ENCODE peak calls at places on chromosomes 16 and 17, in six cellular contexts. J, K, F, I, Y and T are unnamed samples.

GRCh38 chr17:82923366-82924113 is 83.7 kb upstream of the ZNF750 start:
- DNase-seq in J (no peak), K (no peak), F (no peak), I (no peak), Y (no peak), T (no peak)

GRCh38 chr17:2094891-2095535 is 40.1 kb downstream of the HIC1 start:
- DNase-seq in J (no peak), K (no peak), F (peak), I (peak), Y (peak), T (no peak)

GRCh38 chr17:45251931-45252330 is 10.0 kb downstream of the SPATA32 start:
- DNase-seq in J (no peak), K (no peak), F (no peak), I (no peak), Y (no peak), T (no peak)

GRCh38 chr17:66533572-66533971 is 231.2 kb downstream of the PRKCA start:
- DNase-seq in J (peak), K (peak), F (no peak), I (peak), Y (no peak), T (no peak)

GRCh38 chr17:836154-836553 is 54.0 kb downstream of the MRM3 start:
- DNase-seq in J (no peak), K (no peak), F (no peak), I (no peak), Y (no peak), T (peak)

GRCh38 chr17:47875011-47875471 is 21.0 kb upstream of the SP2 start:
- DNase-seq in J (no peak), K (no peak), F (no peak), I (no peak), Y (no peak), T (no peak)

GRCh38 chr17:77242118-77242800 is 101.5 kb downstream of the SEC14L1 start:
- DNase-seq in J (no peak), K (no peak), F (no peak), I (no peak), Y (no peak), T (no peak)

GRCh38 chr17:31320791-31321190 is 631 bp downstream of the EVI2A start:
- DNase-seq in J (no peak), K (no peak), F (no peak), I (no peak), Y (no peak), T (no peak)

GRCh38 chr16:52547834-52548215 is 882 bp upstream of the TOX3 start:
- DNase-seq in J (no peak), K (no peak), F (no peak), I (no peak), Y (no peak), T (no peak)

GRCh38 chr16:86862596-86862995 is 284.2 kb downstream of the FOXL1 start:
- DNase-seq in J (no peak), K (no peak), F (no peak), I (peak), Y (no peak), T (no peak)

GRCh38 chr17:12680407-12680897 is 14.8 kb downstream of the MYOCD start:
- DNase-seq in J (no peak), K (no peak), F (no peak), I (no peak), Y (no peak), T (no peak)

GRCh38 chr16:2713523-2713922 is 6.5 kb downstream of the PRSS27 start:
- DNase-seq in J (no peak), K (no peak), F (no peak), I (no peak), Y (no peak), T (no peak)

GRCh38 chr16:24273511-24273910 is 17.4 kb downstream of the CACNG3 start:
- DNase-seq in J (no peak), K (no peak), F (no peak), I (no peak), Y (no peak), T (no peak)

GRCh38 chr17:8900626-8901585 is 33.4 kb upstream of the PIK3R6 start:
- DNase-seq in J (no peak), K (no peak), F (no peak), I (no peak), Y (no peak), T (no peak)

GRCh38 chr16:84284168-84284722 is 10.4 kb upstream of the WFDC1 start:
- DNase-seq in J (no peak), K (peak), F (no peak), I (peak), Y (peak), T (no peak)

GRCh38 chr16:84032458-84033178 is 10.0 kb downstream of the SLC38A8 start:
- DNase-seq in J (no peak), K (peak), F (no peak), I (no peak), Y (no peak), T (no peak)

GRCh38 chr17:74002241-74002640 is 201.2 kb upstream of the RPL38 start:
- DNase-seq in J (no peak), K (no peak), F (no peak), I (no peak), Y (no peak), T (no peak)

GRCh38 chr16:77585379-77585778 is 136.9 kb upstream of the NUDT7 start:
- DNase-seq in J (no peak), K (no peak), F (no peak), I (no peak), Y (no peak), T (no peak)

GRCh38 chr16:73190688-73191087 is 142.8 kb upstream of the ZFHX3 start:
- DNase-seq in J (no peak), K (no peak), F (no peak), I (no peak), Y (no peak), T (no peak)

GRCh38 chr17:46770818-46771600 is 47.5 kb downstream of the WNT3 start:
- DNase-seq in J (peak), K (peak), F (no peak), I (peak), Y (peak), T (no peak)
- TF ChIP-seq CTCF in J (peak), K (peak), F (no peak), I (peak), Y (no peak), T (no peak)

GRCh38 chr17:35089846-35090193 is 26.3 kb upstream of the RFFL start:
- DNase-seq in J (no peak), K (no peak), F (no peak), I (peak), Y (no peak), T (no peak)
- TF ChIP-seq CTCF in J (no peak), K (no peak), F (no peak), I (no peak), Y (no peak), T (peak)

DNA sequence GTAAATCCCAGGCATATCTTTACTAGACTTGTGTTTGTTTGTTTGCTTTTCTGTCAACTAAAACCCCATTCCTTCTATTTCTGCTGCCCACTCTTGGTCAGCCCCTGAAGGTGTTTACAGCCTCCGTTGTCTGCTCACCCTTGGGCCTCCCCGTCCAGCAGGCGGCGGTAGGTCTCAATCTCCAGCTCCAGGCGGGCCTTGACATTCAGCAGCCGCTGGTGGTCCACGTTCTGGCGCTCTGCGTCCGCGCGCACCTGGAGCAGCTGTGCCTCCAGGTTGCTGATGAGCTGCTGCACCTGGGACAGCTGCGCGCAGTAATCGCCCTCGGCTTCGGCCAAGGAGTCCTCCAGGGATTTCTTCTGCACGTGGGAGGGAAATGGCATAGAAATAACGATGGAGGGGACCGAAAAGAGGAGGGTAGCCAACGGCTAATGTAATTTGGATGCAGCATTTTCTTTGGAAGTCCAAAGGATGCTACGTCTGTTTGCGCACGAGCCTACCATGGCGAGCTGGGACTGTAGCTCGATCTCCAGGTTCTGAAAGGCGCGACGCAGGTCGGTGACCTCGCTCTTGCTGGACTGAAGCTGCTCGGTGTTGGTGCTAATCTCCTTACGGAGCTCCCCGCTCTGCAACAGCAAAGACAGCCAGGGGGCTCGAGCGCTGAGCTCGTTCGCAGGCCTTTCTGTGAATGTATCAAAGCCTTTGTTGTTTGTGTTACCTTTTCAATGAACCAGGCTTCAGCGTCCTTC is 3.9 kb downstream of the KRT12 start:
- DNase-seq in J (peak), K (peak), F (no peak), I (no peak), Y (no peak), T (no peak)
- TF ChIP-seq CTCF in J (peak), K (peak), F (no peak), I (peak), Y (no peak), T (no peak)

GRCh38 chr17:14107889-14108288 is 38.6 kb downstream of the COX10 start:
- DNase-seq in J (no peak), K (no peak), F (no peak), I (no peak), Y (no peak), T (no peak)

GRCh38 chr17:14112407-14112806 is 43.1 kb downstream of the COX10 start:
- DNase-seq in J (no peak), K (no peak), F (no peak), I (no peak), Y (no peak), T (no peak)

GRCh38 chr17:14116263-14117024 is 47.1 kb downstream of the COX10 start:
- DNase-seq in J (no peak), K (no peak), F (no peak), I (no peak), Y (no peak), T (no peak)

GRCh38 chr17:14118951-14119350 is 49.6 kb downstream of the COX10 start:
- DNase-seq in J (no peak), K (no peak), F (no peak), I (no peak), Y (no peak), T (no peak)

GRCh38 chr17:14113137-14113536 is 43.8 kb downstream of the COX10 start:
- DNase-seq in J (no peak), K (no peak), F (no peak), I (no peak), Y (no peak), T (no peak)
- TF ChIP-seq CTCF in J (no peak), K (no peak), F (no peak), I (no peak), Y (no peak), T (no peak)

GRCh38 chr17:5781236-5781927 is 197.1 kb upstream of the NLRP1 start:
- DNase-seq in J (no peak), K (no peak), F (no peak), I (no peak), Y (no peak), T (no peak)

GRCh38 chr17:5783851-5784250 is 199.5 kb upstream of the NLRP1 start:
- DNase-seq in J (no peak), K (no peak), F (no peak), I (no peak), Y (no peak), T (no peak)

GRCh38 chr17:5784791-5785190 is 200.5 kb upstream of the NLRP1 start:
- DNase-seq in J (no peak), K (no peak), F (no peak), I (no peak), Y (no peak), T (no peak)

GRCh38 chr17:5783269-5783668 is 199.0 kb upstream of the NLRP1 start:
- DNase-seq in J (no peak), K (no peak), F (no peak), I (no peak), Y (no peak), T (no peak)

GRCh38 chr17:5780476-5780875 is 196.2 kb upstream of the NLRP1 start:
- DNase-seq in J (no peak), K (no peak), F (no peak), I (peak), Y (no peak), T (no peak)
- TF ChIP-seq CTCF in J (no peak), K (no peak), F (no peak), I (no peak), Y (no peak), T (no peak)